ENCODE peak calls at places on chromosomes 7 and 10, in seven cellular contexts. Q, P, D, N, U, J and G are unnamed samples.

GRCh38 chr7:38215734-38216670 is 38.0 kb downstream of the STARD3NL start:
- DNase-seq in Q (peak; percentile 92), P (peak; percentile 66), D (peak; percentile 80), N (peak; percentile 85), U (peak; percentile 83), J (peak; percentile 83), G (peak; percentile 69)

GRCh38 chr7:107890493-107890961 is 456 bp upstream of the DLD start:
- DNase-seq in Q (no peak), P (no peak), D (no peak), N (no peak), U (no peak), J (no peak), G (no peak)

GRCh38 chr10:12656518-12657142 is 307.3 kb downstream of the CAMK1D start:
- DNase-seq in Q (peak; percentile 81), P (no peak), D (no peak), N (no peak), U (peak; percentile 53), J (no peak), G (no peak)

GRCh38 chr7:68858497-68858896 is 739.8 kb upstream of the AUTS2 start:
- DNase-seq in Q (no peak), P (no peak), D (no peak), N (no peak), U (no peak), J (no peak), G (no peak)

GRCh38 chr10:113317476-113317875 is 235.4 kb upstream of the HABP2 start:
- DNase-seq in Q (no peak), P (no peak), D (no peak), N (no peak), U (no peak), J (no peak), G (no peak)

GRCh38 chr10:17084989-17085725 is 44.5 kb downstream of the CUBN start:
- DNase-seq in Q (no peak), P (no peak), D (peak; percentile 26), N (no peak), U (no peak), J (no peak), G (no peak)

GRCh38 chr7:18638594-18639452 is 143.3 kb downstream of the HDAC9 start:
- DNase-seq in Q (peak; percentile 54), P (no peak), D (no peak), N (no peak), U (no peak), J (no peak), G (peak; percentile 47)

GRCh38 chr7:138328215-138328614 is 131.8 kb upstream of the TRIM24 start:
- DNase-seq in Q (no peak), P (no peak), D (no peak), N (no peak), U (no peak), J (no peak), G (no peak)

GRCh38 chr7:137538361-137538762 is 194.8 kb upstream of the PTN start:
- DNase-seq in Q (peak; percentile 64), P (no peak), D (no peak), N (no peak), U (no peak), J (no peak), G (no peak)

GRCh38 chr10:74275755-74276154 is 124.7 kb downstream of the ADK start:
- DNase-seq in Q (no peak), P (no peak), D (no peak), N (no peak), U (no peak), J (no peak), G (no peak)

GRCh38 chr10:110790913-110791525 is 80.7 kb upstream of the PDCD4 start:
- DNase-seq in Q (peak; percentile 9), P (no peak), D (no peak), N (no peak), U (no peak), J (no peak), G (no peak)

GRCh38 chr7:40008218-40008815 is 58.3 kb downstream of the CDK13 start:
- DNase-seq in Q (peak; percentile 92), P (no peak), D (no peak), N (no peak), U (no peak), J (no peak), G (no peak)

GRCh38 chr7:23235688-23236280 is 10.8 kb upstream of the GPNMB start:
- DNase-seq in Q (peak; percentile 13), P (peak; percentile 69), D (no peak), N (no peak), U (no peak), J (no peak), G (peak; percentile 52)

GRCh38 chr10:32980242-32980557 is 22.2 kb upstream of the ITGB1 start:
- DNase-seq in Q (no peak), P (no peak), D (no peak), N (no peak), U (no peak), J (no peak), G (no peak)

GRCh38 chr10:62045765-62046521 is 144.4 kb downstream of the ARID5B start:
- DNase-seq in Q (peak; percentile 89), P (no peak), D (peak; percentile 38), N (no peak), U (no peak), J (no peak), G (no peak)

GRCh38 chr7:46776790-46777189 is 805.1 kb downstream of the TNS3 start:
- DNase-seq in Q (peak; percentile 52), P (no peak), D (no peak), N (no peak), U (no peak), J (no peak), G (no peak)

GRCh38 chr7:100493476-100494264 is 9.9 kb downstream of the NYAP1 start:
- DNase-seq in Q (peak; percentile 38), P (no peak), D (no peak), N (peak; percentile 61), U (peak; percentile 73), J (no peak), G (no peak)

GRCh38 chr10:59779656-59780521 is 26.6 kb upstream of the MRLN start:
- DNase-seq in Q (no peak), P (no peak), D (peak; percentile 15), N (no peak), U (no peak), J (no peak), G (no peak)

GRCh38 chr10:15237351-15237750 is 68.9 kb upstream of the NMT2 start:
- DNase-seq in Q (peak; percentile 51), P (no peak), D (peak; percentile 15), N (no peak), U (no peak), J (no peak), G (no peak)

GRCh38 chr10:71708301-71708703 is 11.3 kb downstream of the C10orf105 start:
- DNase-seq in Q (peak; percentile 21), P (no peak), D (peak; percentile 50), N (peak; percentile 62), U (peak; percentile 85), J (peak; percentile 88), G (no peak)

GRCh38 chr7:24283559-24283899 is 461 bp upstream of the NPY start:
- DNase-seq in Q (peak; percentile 10), P (no peak), D (no peak), N (no peak), U (peak; percentile 15), J (no peak), G (no peak)

GRCh38 chr10:16381083-16381482 is 55.7 kb upstream of the PTER start:
- DNase-seq in Q (no peak), P (no peak), D (no peak), N (no peak), U (no peak), J (no peak), G (no peak)

GRCh38 chr10:60942604-60943269 is 1.2 kb downstream of the RHOBTB1 start:
- DNase-seq in Q (peak; percentile 52), P (peak; percentile 26), D (peak; percentile 66), N (peak; percentile 51), U (no peak), J (no peak), G (peak; percentile 64)

GRCh38 chr10:60940435-60940834 is 3.5 kb downstream of the RHOBTB1 start:
- DNase-seq in Q (no peak), P (no peak), D (no peak), N (no peak), U (no peak), J (no peak), G (no peak)

GRCh38 chr10:60944159-60944909 is at the start of gene RHOBTB1:
- DNase-seq in Q (peak; percentile 84), P (peak; percentile 72), D (peak; percentile 81), N (peak; percentile 79), U (peak; percentile 87), J (peak; percentile 73), G (peak; percentile 84)

GRCh38 chr10:60943372-60944158 is 420 bp downstream of the RHOBTB1 start:
- DNase-seq in Q (peak; percentile 52), P (peak; percentile 59), D (peak; percentile 81), N (peak; percentile 55), U (peak; percentile 75), J (peak; percentile 83), G (peak; percentile 62)

GRCh38 chr10:60942134-60942533 is 1.9 kb downstream of the RHOBTB1 start:
- DNase-seq in Q (no peak), P (no peak), D (no peak), N (no peak), U (no peak), J (no peak), G (no peak)
- H3K4me1 ChIP-seq in Q (peaks cover 9% of the 10 kb centered on the region), P (peaks cover 66% of the 10 kb centered on the region), D (peaks cover 3% of the 10 kb centered on the region), N (peaks cover 24% of the 10 kb centered on the region), U (no peaks in the 10 kb centered on the region), J (no peaks in the 10 kb centered on the region), G (peaks cover 42% of the 10 kb centered on the region)

GRCh38 chr7:89771003-89771636 is 383.1 kb upstream of the STEAP1 start:
- DNase-seq in Q (no peak), P (no peak), D (no peak), N (no peak), U (no peak), J (no peak), G (no peak)
- TF ChIP-seq CTCF in Q (no peak), P (no peak), D (no peak), N (no peak), U (peak; percentile 45), J (peak; percentile 57), G (no peak)

GRCh38 chr10:79142064-79142491 is 73.3 kb downstream of the ZMIZ1 start:
- DNase-seq in Q (peak; percentile 70), P (no peak), D (no peak), N (no peak), U (no peak), J (no peak), G (no peak)

GRCh38 chr10:79139124-79139835 is 70.5 kb downstream of the ZMIZ1 start:
- DNase-seq in Q (peak; percentile 90), P (peak; percentile 47), D (peak; percentile 82), N (peak; percentile 45), U (peak; percentile 45), J (no peak), G (peak; percentile 60)

GRCh38 chr10:79138449-79139123 is 69.8 kb downstream of the ZMIZ1 start:
- DNase-seq in Q (no peak), P (no peak), D (no peak), N (no peak), U (no peak), J (no peak), G (no peak)

GRCh38 chr10:79140906-79141305 is 72.1 kb downstream of the ZMIZ1 start:
- DNase-seq in Q (no peak), P (no peak), D (no peak), N (no peak), U (no peak), J (no peak), G (no peak)

GRCh38 chr10:79140083-79140793 is 71.5 kb downstream of the ZMIZ1 start:
- DNase-seq in Q (no peak), P (no peak), D (no peak), N (no peak), U (no peak), J (no peak), G (no peak)
- H3K4me1 ChIP-seq in Q (peaks cover 61% of the 10 kb centered on the region), P (peaks cover 64% of the 10 kb centered on the region), D (peaks cover 82% of the 10 kb centered on the region), N (peaks cover 54% of the 10 kb centered on the region), U (peaks cover 54% of the 10 kb centered on the region), J (peaks cover 7% of the 10 kb centered on the region), G (peaks cover 79% of the 10 kb centered on the region)

GRCh38 chr10:132536241-132536963 is 1.2 kb upstream of the INPP5A start:
- DNase-seq in Q (no peak), P (no peak), D (no peak), N (peak; percentile 55), U (peak; percentile 33), J (no peak), G (peak; percentile 36)
- TF ChIP-seq CTCF in Q (no peak), P (no peak), D (no peak), N (no peak), U (no peak), J (no peak), G (no peak)